ENCODE peak calls at places on chromosomes 12 and 14, in eight cellular contexts. O is endothelial cell of umbilical vein, F is stomach, K is A549, J is GM12878, N is heart left ventricle, T is gastrocnemius medialis, G is prostate gland. S is an unnamed sample.

GRCh38 chr12:48779869-48780268 is 9.0 kb downstream of the ADCY6 start:
- DNase-seq in O (peak), F (no peak), K (no peak), J (no peak), N (peak), T (peak), G (no peak), S (no peak)

GRCh38 chr12:31715283-31715825 is 13.5 kb downstream of the AMN1 start:
- DNase-seq in O (peak), F (no peak), K (peak), J (peak), N (no peak), T (no peak), G (no peak), S (no peak)

GRCh38 chr12:6620137-6620884 is 13.1 kb upstream of the CHD4 start:
- DNase-seq in O (peak), F (no peak), K (no peak), J (no peak), N (peak), T (no peak), G (no peak), S (no peak)

GRCh38 chr14:81584495-81584894 is 50.8 kb upstream of the SEL1L start:
- DNase-seq in O (no peak), F (no peak), K (no peak), J (no peak), N (no peak), T (no peak), G (no peak), S (no peak)

GRCh38 chr12:1949771-1950470 is 31.5 kb upstream of the CACNA2D4 start:
- DNase-seq in O (no peak), F (no peak), K (no peak), J (no peak), N (no peak), T (no peak), G (peak), S (peak)

GRCh38 chr14:39956372-39956771 is 524.1 kb upstream of the FBXO33 start:
- DNase-seq in O (no peak), F (no peak), K (peak), J (no peak), N (no peak), T (no peak), G (no peak), S (no peak)

GRCh38 chr12:89059721-89060120 is 292.6 kb downstream of the DUSP6 start:
- DNase-seq in O (no peak), F (no peak), K (no peak), J (no peak), N (no peak), T (no peak), G (no peak), S (no peak)

GRCh38 chr12:52032431-52032796 is 18.8 kb upstream of the NR4A1 start:
- DNase-seq in O (peak), F (peak), K (no peak), J (no peak), N (no peak), T (peak), G (peak), S (peak)

GRCh38 chr14:78071016-78071549 is 99.1 kb upstream of the NRXN3 start:
- DNase-seq in O (no peak), F (no peak), K (no peak), J (no peak), N (no peak), T (no peak), G (no peak), S (no peak)

GRCh38 chr12:64890873-64891468 is 66.5 kb downstream of the TBC1D30 start:
- DNase-seq in O (peak), F (no peak), K (peak), J (no peak), N (no peak), T (no peak), G (peak), S (no peak)

GRCh38 chr12:80142640-80143039 is 43.3 kb downstream of the OTOGL start:
- DNase-seq in O (no peak), F (no peak), K (no peak), J (no peak), N (no peak), T (no peak), G (no peak), S (no peak)

GRCh38 chr14:43041976-43042375 is 1435.3 kb downstream of the LRFN5 start:
- DNase-seq in O (no peak), F (no peak), K (no peak), J (no peak), N (no peak), T (no peak), G (no peak), S (no peak)

GRCh38 chr12:113056631-113057488 is at the start of gene DTX1:
- DNase-seq in O (no peak), F (no peak), K (no peak), J (no peak), N (no peak), T (no peak), G (no peak), S (no peak)

GRCh38 chr12:23813206-23813605 is 136.3 kb downstream of the SOX5 start:
- DNase-seq in O (no peak), F (no peak), K (no peak), J (no peak), N (no peak), T (no peak), G (no peak), S (no peak)

GRCh38 chr12:111033281-111034147 is 113.1 kb upstream of the MYL2 start:
- DNase-seq in O (no peak), F (no peak), K (no peak), J (no peak), N (no peak), T (no peak), G (peak), S (no peak)

GRCh38 chr12:751192-751827 is 1.1 kb upstream of the WNK1 start:
- DNase-seq in O (peak), F (peak), K (peak), J (peak), N (peak), T (peak), G (peak), S (peak)
- TF ChIP-seq POLR2A in O (peak), F (no peak), K (peak), J (peak), N (peak), T (peak), G (peak), S (peak)

DNA sequence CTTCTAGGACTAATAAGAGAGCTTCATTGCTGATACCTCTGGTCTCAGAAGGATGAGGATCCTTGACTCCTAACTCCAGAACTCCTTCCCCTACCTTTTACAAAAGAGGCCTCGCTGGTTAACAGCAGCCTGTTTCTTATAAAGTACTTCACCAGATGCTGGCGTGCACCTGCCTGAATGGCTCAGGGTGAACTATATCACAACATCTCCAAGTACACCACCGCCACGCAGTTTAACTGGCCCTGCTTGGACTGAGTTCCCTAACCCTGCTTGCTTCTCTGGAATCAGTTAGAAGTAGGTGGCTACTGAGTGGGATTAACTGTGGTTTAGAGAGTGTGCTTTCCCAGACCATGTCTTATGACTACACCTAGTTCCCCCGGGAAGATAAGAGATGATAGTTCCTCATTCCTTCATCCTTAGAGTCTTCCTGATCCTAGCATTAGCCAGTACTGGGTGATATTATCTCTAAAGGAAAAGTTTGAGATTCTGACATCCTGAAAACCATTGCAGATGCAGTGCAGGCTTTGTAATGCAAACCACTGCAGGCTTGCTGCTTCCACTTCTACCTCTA is 3.0 kb downstream of the FOXJ2 start:
- DNase-seq in O (no peak), F (no peak), K (no peak), J (no peak), N (no peak), T (no peak), G (no peak), S (no peak)
- H3K27ac ChIP-seq in O (no peak), F (peak), K (no peak), J (no peak), N (peak), T (peak), G (no peak), S (peak)

GRCh38 chr12:106149096-106149784 is 10.5 kb upstream of the NUAK1 start:
- DNase-seq in O (peak), F (no peak), K (peak), J (no peak), N (no peak), T (peak), G (peak), S (no peak)
- TF ChIP-seq CTCF in O (peak), F (peak), K (peak), J (peak), N (peak), T (peak), G (peak), S (peak)

DNA sequence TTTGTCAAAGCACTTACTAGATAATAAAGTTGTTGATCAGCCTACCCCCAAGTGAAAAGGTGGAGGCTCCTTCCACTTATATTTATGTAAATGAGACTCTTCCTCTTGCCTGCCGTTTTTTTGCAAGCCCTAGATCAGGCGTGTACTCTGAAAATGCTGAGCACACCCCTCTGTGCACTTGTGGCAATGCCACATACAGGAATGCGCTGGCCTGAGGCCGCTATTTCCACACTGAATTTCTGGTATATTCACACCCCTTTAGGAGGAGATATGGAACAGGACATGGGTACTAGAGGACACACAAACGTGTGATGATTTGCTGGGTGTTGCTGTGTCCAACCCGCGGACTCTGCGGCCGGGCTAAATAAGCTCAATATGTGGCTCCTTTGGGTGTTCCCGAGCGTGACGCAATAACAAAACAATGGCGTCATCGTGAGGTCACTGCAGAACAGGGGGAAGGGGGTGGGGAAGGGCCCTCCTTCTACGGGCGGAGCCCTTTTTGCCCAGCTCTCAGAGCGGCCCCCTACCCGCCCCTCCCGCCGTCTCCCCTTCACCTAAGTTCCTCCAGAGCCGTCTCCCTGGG is 554 bp upstream of the TSPAN31 start:
- DNase-seq in O (no peak), F (peak), K (peak), J (peak), N (peak), T (peak), G (peak), S (peak)
- TF ChIP-seq POLR2A in O (no peak), F (no peak), K (no peak), J (no peak), N (no peak), T (no peak), G (no peak), S (no peak)

DNA sequence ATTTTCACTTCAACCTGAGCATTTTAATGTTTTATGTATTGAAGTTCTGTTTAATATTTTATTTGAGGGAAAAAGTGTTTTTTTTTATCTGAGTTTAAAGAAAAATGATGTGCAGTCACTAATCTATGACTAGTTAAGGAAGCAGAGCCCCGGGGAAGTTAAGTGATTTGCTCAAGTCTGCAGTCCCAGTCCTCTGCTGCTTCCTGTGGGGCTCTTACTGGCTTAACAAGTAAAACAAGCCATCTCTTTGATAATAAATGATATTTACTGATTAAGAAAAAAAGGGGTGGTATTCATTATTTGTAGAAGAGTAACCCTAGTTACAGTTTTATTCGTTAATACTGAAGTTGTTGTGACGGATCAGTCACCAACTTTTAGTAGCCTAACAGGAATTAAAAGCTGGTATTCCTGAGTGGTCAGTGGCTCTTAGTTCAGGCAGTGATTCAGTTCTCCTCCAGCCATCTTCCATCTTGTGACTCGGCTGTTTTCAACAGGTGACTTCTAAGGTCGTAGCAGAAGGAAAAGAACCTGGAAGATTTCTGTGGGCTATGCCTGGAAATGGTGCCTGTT is 21.7 kb downstream of the BICDL1 start:
- DNase-seq in O (no peak), F (no peak), K (no peak), J (no peak), N (no peak), T (no peak), G (no peak), S (no peak)
- H3K27ac ChIP-seq in O (no peak), F (no peak), K (no peak), J (no peak), N (no peak), T (no peak), G (no peak), S (no peak)

DNA sequence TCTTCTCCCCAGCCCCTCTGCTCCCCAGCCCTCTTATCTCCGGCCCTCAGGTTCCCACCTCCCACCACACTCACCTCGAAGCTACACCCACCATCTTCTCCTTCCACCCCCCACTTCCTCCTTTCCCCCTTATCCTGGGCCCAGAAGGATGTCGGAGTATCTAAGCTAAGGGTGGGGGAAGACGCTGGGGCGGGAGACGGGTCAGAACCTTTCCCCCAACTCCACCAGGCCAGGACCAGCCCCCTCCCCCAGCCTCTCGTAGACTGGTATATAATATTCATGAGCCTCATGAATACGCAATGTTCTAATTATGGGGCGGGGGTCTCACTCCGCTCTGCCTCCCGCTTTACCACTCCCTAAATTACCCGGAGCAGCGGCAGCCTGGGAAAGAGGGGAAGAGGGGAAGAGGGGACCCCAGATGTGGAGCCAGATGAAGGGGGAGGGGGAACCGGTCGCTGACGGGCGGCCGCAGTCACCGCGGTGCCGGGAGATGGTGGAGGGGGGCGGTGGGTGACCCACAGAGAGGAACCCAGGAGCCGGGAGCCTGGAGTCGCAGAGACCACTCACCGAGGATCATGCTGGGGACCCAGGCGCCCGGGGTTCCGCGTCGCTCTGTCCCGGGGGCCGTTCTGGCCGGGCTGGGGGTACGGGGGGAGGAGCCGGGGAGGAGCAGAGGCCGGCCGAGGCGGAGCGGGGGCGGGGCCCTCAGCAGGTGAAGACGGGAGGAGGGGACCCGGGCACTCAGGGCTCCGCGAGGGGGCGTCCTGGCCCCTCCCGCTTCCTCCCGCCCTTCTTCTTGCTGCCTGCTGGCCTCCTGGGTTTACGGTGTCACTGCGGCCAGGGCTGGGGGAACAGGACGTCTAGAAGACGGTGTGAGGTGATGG is 6.4 kb upstream of the ZNF385A start:
- DNase-seq in O (no peak), F (peak), K (no peak), J (no peak), N (peak), T (no peak), G (peak), S (peak)
- TF ChIP-seq CTCF in O (no peak), F (no peak), K (peak), J (peak), N (peak), T (no peak), G (no peak), S (no peak)

GRCh38 chr14:49992901-49993335 is 100.0 kb downstream of the ARF6 start:
- DNase-seq in O (no peak), F (no peak), K (peak), J (peak), N (no peak), T (peak), G (no peak), S (no peak)
- TF ChIP-seq POLR2A in O (no peak), F (no peak), K (peak), J (peak), N (no peak), T (no peak), G (no peak), S (no peak)

GRCh38 chr12:125652689-125653088 is 587.5 kb downstream of the AACS start:
- DNase-seq in O (no peak), F (no peak), K (no peak), J (no peak), N (no peak), T (no peak), G (no peak), S (no peak)
- H3K27ac ChIP-seq in O (no peak), F (no peak), K (no peak), J (no peak), N (no peak), T (no peak), G (no peak), S (no peak)

DNA sequence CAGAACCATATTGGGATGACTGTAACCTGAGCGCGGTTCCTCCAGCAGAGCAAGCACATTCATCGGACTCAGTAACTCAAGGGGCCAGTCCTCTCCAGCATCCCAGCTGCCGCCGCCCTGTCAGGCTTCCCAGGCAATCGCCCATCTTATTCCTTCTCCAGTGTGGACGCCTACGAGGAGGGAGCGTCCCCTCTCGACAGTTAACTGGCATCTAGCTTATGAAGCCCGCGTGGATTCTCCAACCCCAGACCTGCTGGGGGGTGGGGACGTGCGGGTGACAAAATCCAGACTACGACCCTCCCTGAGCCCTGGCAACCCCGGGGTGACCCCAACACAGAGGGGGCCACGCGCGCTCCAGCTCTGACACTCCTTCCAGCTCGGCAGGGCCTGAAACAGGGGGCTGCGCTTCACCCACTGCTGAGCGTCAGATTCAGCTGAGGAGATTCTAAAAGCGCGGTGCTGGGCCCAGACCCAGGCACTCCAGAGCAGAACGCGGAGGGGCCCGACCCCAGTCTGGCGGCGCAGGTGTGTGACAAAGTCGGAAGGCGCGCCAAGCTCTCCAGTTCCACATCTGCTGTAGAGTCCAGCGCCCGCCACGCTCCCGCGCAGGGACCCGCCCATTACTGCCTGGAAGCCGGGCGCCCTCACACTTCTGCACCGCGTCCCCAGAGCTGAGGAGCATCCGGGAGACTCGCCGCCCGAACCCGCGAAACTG is 43.9 kb upstream of the ESR2 start:
- DNase-seq in O (peak), F (peak), K (peak), J (no peak), N (peak), T (peak), G (peak), S (no peak)
- TF ChIP-seq CTCF in O (no peak), F (no peak), K (no peak), J (no peak), N (peak), T (no peak), G (no peak), S (no peak)

DNA sequence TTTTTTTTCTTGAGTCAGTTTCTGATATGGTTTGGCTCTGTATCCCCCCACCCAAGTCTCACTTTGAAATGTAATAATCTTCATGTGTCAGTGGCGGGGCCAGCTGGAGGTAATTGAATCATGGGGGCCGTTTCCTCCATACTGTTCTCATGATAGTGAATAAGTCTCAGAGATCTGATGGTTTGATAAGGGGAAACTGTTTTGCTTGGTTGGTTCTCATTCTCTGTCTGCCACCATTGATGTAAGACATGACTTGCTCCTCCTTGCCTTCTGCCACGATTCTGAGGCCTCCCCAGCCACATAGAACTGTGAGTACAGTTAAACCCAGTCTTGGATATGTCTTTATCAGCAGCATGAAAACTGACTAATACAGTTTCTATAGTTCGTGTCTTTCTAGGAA is 42.9 kb downstream of the WNK1 start:
- DNase-seq in O (peak), F (no peak), K (no peak), J (no peak), N (no peak), T (no peak), G (no peak), S (no peak)
- TF ChIP-seq POLR2A in O (no peak), F (no peak), K (no peak), J (no peak), N (no peak), T (no peak), G (no peak), S (no peak)

S was measured in breast epithelium.